ENCODE peak calls at places on chromosomes 3 and 15, in ten cellular contexts. Q is Caki2; S is NCI-H2171 treated with DMSO at 0.1 percent for 48 hours; U is GM10248; V is stimulated activated CD8-positive, alpha-beta memory T cell treated with anti-CD3 and anti-CD28 coated beads, Interleukin-12 subunit alpha, Interleukin-12 subunit beta, amount 100 ng/mL, for 4 hours; F is NCI-H1417; J is retina; T is HCEC 1CT; A is EL; D is activated naive CD4-positive, alpha-beta T cell treated with Interleukin-2 at 50 U/mL for 16 hours. C is an unnamed sample.

GRCh38 chr3:37580237-37580636 is 281.4 kb upstream of the CTDSPL start:
- DNase-seq in Q (no peak), S (no peak), U (no peak), V (no peak), F (no peak), J (no peak), T (no peak), A (no peak), D (no peak), C (no peak)

GRCh38 chr3:39121626-39122025 is 14.1 kb downstream of the TTC21A start:
- DNase-seq in Q (no peak), S (no peak), U (no peak), V (no peak), F (no peak), J (no peak), T (no peak), A (no peak), D (no peak), C (no peak)

GRCh38 chr3:37170513-37170912 is 3.9 kb downstream of the LRRFIP2 start:
- DNase-seq in Q (no peak), S (no peak), U (no peak), V (no peak), F (no peak), J (no peak), T (no peak), A (no peak), D (no peak), C (no peak)

GRCh38 chr3:187013080-187013838 is 82.9 kb downstream of the ST6GAL1 start:
- DNase-seq in Q (no peak), S (no peak), U (no peak), V (no peak), F (no peak), J (no peak), T (no peak), A (peak; percentile 17), D (no peak), C (no peak)

GRCh38 chr3:170531557-170532335 is 54.1 kb downstream of the SLC7A14 start:
- DNase-seq in Q (no peak), S (peak; percentile 57), U (no peak), V (no peak), F (no peak), J (no peak), T (no peak), A (no peak), D (no peak), C (no peak)

GRCh38 chr15:43911235-43911661 is 84.4 kb downstream of the WDR76 start:
- DNase-seq in Q (peak; percentile 71), S (no peak), U (no peak), V (no peak), F (no peak), J (no peak), T (peak; percentile 94), A (peak; percentile 98), D (no peak), C (no peak)

GRCh38 chr3:59895972-59896371 is 846.1 kb upstream of the CFAP20DC start:
- DNase-seq in Q (no peak), S (no peak), U (no peak), V (no peak), F (no peak), J (no peak), T (no peak), A (no peak), D (no peak), C (no peak)

GRCh38 chr3:13870902-13871301 is 9.0 kb downstream of the WNT7A start:
- DNase-seq in Q (no peak), S (no peak), U (no peak), V (no peak), F (no peak), J (no peak), T (no peak), A (no peak), D (no peak), C (no peak)

GRCh38 chr3:107272885-107273284 is 104.4 kb upstream of the CCDC54 start:
- DNase-seq in Q (no peak), S (no peak), U (no peak), V (no peak), F (no peak), J (no peak), T (no peak), A (no peak), D (no peak), C (no peak)

GRCh38 chr3:153503873-153504272 is 341.8 kb downstream of the RAP2B start:
- DNase-seq in Q (no peak), S (no peak), U (no peak), V (no peak), F (no peak), J (no peak), T (no peak), A (no peak), D (no peak), C (no peak)

GRCh38 chr3:112561085-112561692 is 573 bp downstream of the ATG3 start:
- DNase-seq in Q (peak; percentile 68), S (peak; percentile 85), U (peak; percentile 74), V (peak; percentile 40), F (peak; percentile 86), J (peak; percentile 88), T (peak; percentile 85), A (peak; percentile 87), D (peak; percentile 72), C (peak; percentile 72)

GRCh38 chr15:96381463-96381862 is 51.0 kb downstream of the NR2F2 start:
- DNase-seq in Q (no peak), S (no peak), U (no peak), V (no peak), F (no peak), J (no peak), T (no peak), A (no peak), D (no peak), C (no peak)

GRCh38 chr15:31098953-31099740 is 2.4 kb downstream of the TRPM1 start:
- DNase-seq in Q (no peak), S (no peak), U (no peak), V (no peak), F (no peak), J (peak; percentile 47), T (peak; percentile 23), A (peak; percentile 44), D (no peak), C (no peak)

GRCh38 chr3:178078933-178079332 is 457.3 kb upstream of the KCNMB2 start:
- DNase-seq in Q (no peak), S (no peak), U (no peak), V (no peak), F (no peak), J (no peak), T (no peak), A (no peak), D (no peak), C (no peak)

GRCh38 chr15:67981118-67981685 is 72.9 kb upstream of the PIAS1 start:
- DNase-seq in Q (no peak), S (peak; percentile 85), U (no peak), V (no peak), F (no peak), J (no peak), T (no peak), A (no peak), D (no peak), C (no peak)

GRCh38 chr3:151372063-151372820 is 12.3 kb downstream of the P2RY12 start:
- DNase-seq in Q (no peak), S (no peak), U (no peak), V (no peak), F (no peak), J (no peak), T (peak; percentile 62), A (no peak), D (no peak), C (no peak)

GRCh38 chr15:43974852-43975251 is 148.1 kb downstream of the WDR76 start:
- DNase-seq in Q (peak; percentile 93), S (peak; percentile 74), U (peak; percentile 33), V (no peak), F (peak; percentile 19), J (peak; percentile 75), T (no peak), A (no peak), D (no peak), C (no peak)

GRCh38 chr15:37059051-37059450 is 41.3 kb downstream of the MEIS2 start:
- DNase-seq in Q (peak; percentile 55), S (no peak), U (no peak), V (no peak), F (no peak), J (no peak), T (peak; percentile 83), A (peak; percentile 63), D (no peak), C (no peak)

GRCh38 chr15:39084683-39085530 is 496.0 kb upstream of the THBS1 start:
- DNase-seq in Q (no peak), S (peak; percentile 88), U (no peak), V (no peak), F (no peak), J (peak; percentile 14), T (peak; percentile 64), A (peak; percentile 46), D (no peak), C (no peak)

GRCh38 chr15:89016549-89017041 is 71.7 kb upstream of the ABHD2 start:
- DNase-seq in Q (peak; percentile 73), S (no peak), U (no peak), V (no peak), F (peak; percentile 24), J (no peak), T (no peak), A (no peak), D (no peak), C (no peak)

GRCh38 chr3:170277833-170278586 is 55.8 kb downstream of the PRKCI start:
- DNase-seq in Q (no peak), S (no peak), U (no peak), V (no peak), F (no peak), J (no peak), T (no peak), A (no peak), D (no peak), C (no peak)

GRCh38 chr3:16286161-16286560 is 21.1 kb downstream of the OXNAD1 start:
- DNase-seq in Q (no peak), S (no peak), U (no peak), V (peak; percentile 42), F (no peak), J (no peak), T (no peak), A (no peak), D (peak; percentile 73), C (no peak)

GRCh38 chr3:15797600-15798303 is at the start of gene ANKRD28:
- DNase-seq in Q (peak; percentile 88), S (no peak), U (no peak), V (no peak), F (no peak), J (peak; percentile 65), T (peak; percentile 99), A (peak; percentile 95), D (no peak), C (no peak)

GRCh38 chr3:52530918-52531635 is 2.6 kb downstream of the NT5DC2 start:
- DNase-seq in Q (no peak), S (peak; percentile 24), U (no peak), V (no peak), F (no peak), J (no peak), T (no peak), A (no peak), D (no peak), C (no peak)

GRCh38 chr3:73685061-73685460 is 60.3 kb upstream of the PDZRN3 start:
- DNase-seq in Q (no peak), S (no peak), U (no peak), V (no peak), F (peak; percentile 14), J (no peak), T (no peak), A (no peak), D (no peak), C (peak; percentile 66)

GRCh38 chr15:77027111-77027696 is 32.3 kb downstream of the PSTPIP1 start:
- DNase-seq in Q (no peak), S (no peak), U (no peak), V (no peak), F (no peak), J (peak; percentile 36), T (no peak), A (no peak), D (peak; percentile 0), C (no peak)

GRCh38 chr3:30934208-30934550 is 39.7 kb upstream of the GADL1 start:
- DNase-seq in Q (no peak), S (peak; percentile 2), U (no peak), V (no peak), F (peak; percentile 58), J (no peak), T (peak; percentile 71), A (peak; percentile 45), D (no peak), C (peak; percentile 17)

GRCh38 chr3:100993309-100993708 is at the start of gene ABI3BP:
- DNase-seq in Q (peak; percentile 53), S (no peak), U (no peak), V (no peak), F (peak; percentile 37), J (no peak), T (peak; percentile 86), A (peak; percentile 89), D (no peak), C (no peak)

C was measured in COR-L47.